ENCODE peak calls at places on chromosomes 3 and 15, in four cellular contexts. I is HEK293T; B is GM23338; D is activated CD4-positive, alpha-beta T cell treated with anti-CD3 and anti-CD28 coated beads for 36 hours. A is an unnamed sample.

GRCh38 chr3:190217081-190217480 is 96.4 kb upstream of the P3H2 start:
- DNase-seq in I (no peak), B (no peak), D (no peak), A (no peak)

GRCh38 chr3:120399372-120399771 is 50.2 kb upstream of the LRRC58 start:
- DNase-seq in I (no peak), B (no peak), D (no peak), A (no peak)

GRCh38 chr15:31344266-31344665 is 17.6 kb downstream of the KLF13 start:
- DNase-seq in I (no peak), B (no peak), D (no peak), A (no peak)

GRCh38 chr3:7195934-7196333 is 335.0 kb downstream of the GRM7 start:
- DNase-seq in I (no peak), B (no peak), D (no peak), A (no peak)

GRCh38 chr15:73704869-73705645 is 20.9 kb downstream of the CD276 start:
- DNase-seq in I (peak), B (peak), D (peak), A (peak)

GRCh38 chr3:129827765-129828164 is 65.7 kb downstream of the TMCC1 start:
- DNase-seq in I (no peak), B (peak), D (peak), A (no peak)

GRCh38 chr3:114582929-114583328 is 289.1 kb downstream of the TIGIT start:
- DNase-seq in I (no peak), B (no peak), D (peak), A (no peak)

GRCh38 chr15:35697549-35698299 is 151.8 kb upstream of the DPH6 start:
- DNase-seq in I (no peak), B (peak), D (no peak), A (no peak)

GRCh38 chr3:121957674-121958419 is 63.6 kb downstream of the SLC15A2 start:
- DNase-seq in I (no peak), B (no peak), D (no peak), A (no peak)

GRCh38 chr15:61226313-61227250 is 2.5 kb downstream of the RORA start:
- DNase-seq in I (no peak), B (peak), D (no peak), A (no peak)

GRCh38 chr3:139202226-139202958 is 141.4 kb upstream of the MRPS22 start:
- DNase-seq in I (no peak), B (peak), D (peak), A (peak)

GRCh38 chr15:66789029-66790025 is 87.3 kb downstream of the SMAD6 start:
- DNase-seq in I (peak), B (peak), D (peak), A (peak)